ENCODE peak calls at places on chromosome 21, in eight cellular contexts. X is neural crest cell, B is endothelial cell, H is hepatocyte, M is OCI-LY7, Y is bronchial epithelial cell, A is psoas muscle, E is stomach. W is an unnamed sample.

GRCh38 chr21:46459356-46460112 is 843 bp downstream of the DIP2A start:
- DNase-seq in X (no peak), B (peak), H (peak), M (peak), Y (peak), A (peak), E (peak), W (peak)

GRCh38 chr21:17003763-17004373 is 509.0 kb upstream of the CXADR start:
- DNase-seq in X (no peak), B (no peak), H (no peak), M (no peak), Y (peak), A (no peak), E (no peak), W (no peak)

GRCh38 chr21:40315647-40316046 is 448.4 kb downstream of the PCP4 start:
- DNase-seq in X (no peak), B (no peak), H (no peak), M (no peak), Y (no peak), A (no peak), E (no peak), W (no peak)

GRCh38 chr21:36926989-36927695 is 39.3 kb downstream of the HLCS start:
- DNase-seq in X (no peak), B (no peak), H (no peak), M (no peak), Y (no peak), A (no peak), E (no peak), W (no peak)

GRCh38 chr21:20970691-20971090 is 27.5 kb upstream of the NCAM2 start:
- DNase-seq in X (no peak), B (no peak), H (no peak), M (no peak), Y (no peak), A (no peak), E (no peak), W (no peak)

GRCh38 chr21:46048926-46049889 is 48.7 kb upstream of the COL6A2 start:
- DNase-seq in X (no peak), B (no peak), H (peak), M (no peak), Y (no peak), A (peak), E (peak), W (no peak)

GRCh38 chr21:39867198-39867650 is at the start of gene PCP4:
- DNase-seq in X (peak), B (peak), H (peak), M (peak), Y (peak), A (peak), E (peak), W (peak)

GRCh38 chr21:17585875-17586450 is 26.7 kb downstream of the BTG3 start:
- DNase-seq in X (no peak), B (no peak), H (peak), M (peak), Y (peak), A (no peak), E (no peak), W (peak)

GRCh38 chr21:25872271-25872670 is 137.5 kb downstream of the GABPA start:
- DNase-seq in X (no peak), B (no peak), H (no peak), M (no peak), Y (no peak), A (no peak), E (no peak), W (no peak)
- TF ChIP-seq CTCF in X (no peak), B (no peak), H (no peak), M (peak), Y (no peak), A (no peak), E (no peak), W (no peak)

DNA sequence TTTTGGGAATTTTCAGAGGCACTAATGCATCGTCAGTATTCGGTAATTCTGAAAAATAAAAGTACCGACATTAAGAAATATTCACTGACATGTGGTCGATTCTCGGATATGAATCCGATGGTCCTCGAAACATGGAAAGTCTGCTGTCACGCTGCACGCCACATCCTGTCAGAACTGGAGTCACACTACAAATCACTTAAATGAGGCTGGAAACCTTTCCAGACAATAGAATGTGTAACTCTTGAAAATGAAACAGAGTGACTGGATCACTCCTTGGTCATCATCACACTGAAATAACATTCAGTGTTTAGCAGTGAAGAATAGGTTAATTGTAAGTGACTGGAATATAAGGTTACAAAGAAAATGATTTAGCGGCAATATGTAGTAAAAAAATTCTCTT is 620.1 kb upstream of the ADAMTS5 start:
- DNase-seq in X (no peak), B (no peak), H (no peak), M (no peak), Y (no peak), A (no peak), E (no peak), W (no peak)
- TF ChIP-seq CTCF in X (no peak), B (no peak), H (no peak), M (no peak), Y (no peak), A (no peak), E (no peak), W (no peak)

DNA sequence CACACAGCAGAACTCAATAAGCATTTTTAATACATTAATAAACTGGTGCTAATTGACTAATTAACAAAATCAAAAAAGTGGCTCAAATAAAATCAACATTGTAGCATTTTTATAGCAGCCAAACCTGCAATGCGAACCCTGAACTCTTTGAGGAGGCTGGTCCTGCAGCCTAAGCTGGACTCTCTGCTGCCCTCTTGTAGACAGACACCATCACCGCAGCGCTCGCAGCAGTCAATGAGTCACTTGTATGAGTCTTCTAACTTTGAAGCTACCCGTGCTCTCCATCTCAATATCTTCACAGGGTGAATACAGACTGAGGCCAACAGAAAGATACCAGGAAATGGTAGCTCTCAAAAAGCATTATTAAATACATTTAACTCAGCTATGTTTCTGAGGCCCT is 9.7 kb upstream of the KRTAP7-1 start:
- DNase-seq in X (peak), B (peak), H (peak), M (peak), Y (peak), A (no peak), E (no peak), W (peak)
- TF ChIP-seq CTCF in X (peak), B (peak), H (peak), M (peak), Y (peak), A (no peak), E (no peak), W (peak)

DNA sequence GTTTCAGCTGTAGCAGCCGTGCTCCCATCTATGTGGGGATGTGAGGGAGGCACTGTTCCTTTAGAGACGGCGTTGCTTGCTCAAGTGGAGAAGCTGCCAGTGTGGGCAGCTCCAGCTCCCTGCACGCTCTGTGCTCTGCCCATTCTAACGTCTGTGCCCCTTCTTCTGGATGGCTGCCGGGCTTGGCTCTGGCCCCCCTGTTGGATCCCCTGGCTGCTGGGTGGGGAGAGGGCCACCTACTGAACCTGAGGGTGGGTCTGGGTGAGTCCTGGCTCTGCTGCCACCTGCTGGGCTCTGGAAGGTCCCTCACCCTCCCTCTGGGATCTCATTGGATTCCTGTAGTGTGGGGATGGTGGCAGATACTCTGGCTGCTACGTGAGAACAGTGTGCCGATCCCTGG is 5.0 kb downstream of the PFKL start:
- DNase-seq in X (peak), B (peak), H (peak), M (peak), Y (peak), A (no peak), E (peak), W (peak)
- TF ChIP-seq CTCF in X (peak), B (peak), H (peak), M (peak), Y (peak), A (peak), E (peak), W (peak)

DNA sequence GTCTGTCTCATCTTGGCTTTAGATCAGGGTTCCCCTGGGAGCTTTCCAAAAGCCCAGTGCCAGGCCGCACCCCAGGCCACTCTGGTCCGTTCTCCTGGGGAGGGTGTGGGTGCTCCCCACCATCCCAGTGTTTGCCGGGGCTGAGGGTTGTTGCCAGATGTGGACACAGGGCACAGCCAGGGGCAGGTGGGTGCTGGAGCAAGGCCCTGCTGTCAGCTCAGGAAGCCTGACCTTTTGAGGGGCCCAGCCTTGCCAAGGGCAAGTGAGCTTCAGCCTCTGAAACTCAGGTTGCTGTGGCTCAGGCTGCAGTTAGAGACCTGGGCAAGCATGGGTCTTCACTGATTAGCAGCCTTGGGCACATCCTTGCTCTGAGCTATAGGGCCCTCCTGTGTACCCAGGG is 22.8 kb upstream of the ZBTB21 start:
- DNase-seq in X (no peak), B (no peak), H (no peak), M (peak), Y (no peak), A (no peak), E (no peak), W (no peak)
- TF ChIP-seq CTCF in X (no peak), B (no peak), H (no peak), M (no peak), Y (no peak), A (no peak), E (no peak), W (no peak)

GRCh38 chr21:22573834-22574233 is 1575.6 kb downstream of the NCAM2 start:
- DNase-seq in X (no peak), B (no peak), H (no peak), M (no peak), Y (no peak), A (no peak), E (no peak), W (no peak)

DNA sequence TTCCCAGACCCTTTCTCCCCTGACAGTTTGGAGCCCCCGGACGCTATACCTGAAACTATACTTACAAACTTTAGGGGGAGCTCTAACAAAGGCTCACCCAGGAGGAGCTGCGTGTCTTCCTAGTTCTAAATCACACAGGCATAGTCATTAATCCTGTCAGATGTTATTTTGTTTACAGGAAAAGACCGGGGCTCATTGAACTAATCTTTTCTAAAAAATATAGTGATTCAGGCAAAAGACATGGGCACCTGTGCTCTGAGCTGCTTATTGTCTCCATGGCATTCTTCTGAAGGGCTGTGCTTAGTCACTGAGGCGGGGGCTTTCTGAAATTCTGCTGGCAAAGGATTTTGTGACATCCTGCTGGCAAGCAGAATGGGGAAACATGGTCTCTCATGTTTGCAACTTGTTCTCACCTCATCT is 1577.0 kb downstream of the NCAM2 start:
- DNase-seq in X (peak), B (peak), H (peak), M (peak), Y (no peak), A (no peak), E (no peak), W (peak)
- TF ChIP-seq CTCF in X (peak), B (peak), H (peak), M (peak), Y (no peak), A (no peak), E (no peak), W (peak)

DNA sequence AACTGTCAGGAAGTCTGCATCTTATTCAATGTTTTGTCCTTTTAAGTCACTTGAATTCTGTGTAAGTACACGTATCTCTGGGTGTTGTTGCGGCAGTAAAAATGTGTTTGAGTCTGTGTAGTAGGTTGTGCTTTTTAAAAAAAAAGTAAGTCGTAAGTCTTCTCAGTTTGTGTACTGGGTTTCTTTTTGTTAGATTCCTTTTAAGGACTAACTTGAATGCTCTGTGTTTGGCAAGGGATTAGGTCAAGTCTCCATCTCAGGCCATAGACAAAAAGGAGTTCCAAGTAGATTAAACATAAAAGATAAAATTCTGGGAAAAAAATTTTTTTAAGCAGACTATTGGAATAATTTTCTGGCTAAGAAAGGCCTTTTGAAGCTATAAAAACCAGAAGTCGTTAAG is 113.1 kb downstream of the ATP5PO start:
- DNase-seq in X (no peak), B (no peak), H (no peak), M (no peak), Y (no peak), A (no peak), E (no peak), W (no peak)
- TF ChIP-seq CTCF in X (no peak), B (no peak), H (no peak), M (no peak), Y (no peak), A (no peak), E (no peak), W (no peak)

W was measured in activated CD8-positive, alpha-beta T cell treated with anti-CD3 and anti-CD28 coated beads for 36 hours.